ENCODE peak calls at places on chromosome 16, in ten cellular contexts. One of them, this sample, is unnamed.

GRCh38 chr16:54265558-54266213 is 20.9 kb downstream of the IRX3 start:
- DNase-seq in transverse colon: no peak
- DNase-seq in CD4-positive, alpha-beta T cell: no peak
- DNase-seq in mesothelial cell of epicardium: peak
- DNase-seq in MCF 10A: no peak
- DNase-seq in astrocyte of the spinal cord: no peak
- DNase-seq in cardiac muscle cell: peak
- DNase-seq in retinal pigment epithelial cell: no peak
- DNase-seq in body of pancreas: no peak
- DNase-seq in DND-41: no peak
- DNase-seq in this sample: no peak

GRCh38 chr16:86334062-86334461 is 176.3 kb upstream of the FOXF1 start:
- DNase-seq in transverse colon: no peak
- DNase-seq in CD4-positive, alpha-beta T cell: no peak
- DNase-seq in mesothelial cell of epicardium: no peak
- DNase-seq in MCF 10A: no peak
- DNase-seq in astrocyte of the spinal cord: no peak
- DNase-seq in cardiac muscle cell: no peak
- DNase-seq in retinal pigment epithelial cell: no peak
- DNase-seq in body of pancreas: no peak
- DNase-seq in DND-41: no peak
- DNase-seq in this sample: no peak

GRCh38 chr16:78134944-78135619 is 35.6 kb downstream of the WWOX start:
- DNase-seq in transverse colon: no peak
- DNase-seq in CD4-positive, alpha-beta T cell: no peak
- DNase-seq in mesothelial cell of epicardium: no peak
- DNase-seq in MCF 10A: no peak
- DNase-seq in astrocyte of the spinal cord: no peak
- DNase-seq in cardiac muscle cell: no peak
- DNase-seq in retinal pigment epithelial cell: no peak
- DNase-seq in body of pancreas: no peak
- DNase-seq in DND-41: no peak
- DNase-seq in this sample: no peak

GRCh38 chr16:86427327-86427935 is 82.9 kb upstream of the FOXF1 start:
- DNase-seq in transverse colon: no peak
- DNase-seq in CD4-positive, alpha-beta T cell: no peak
- DNase-seq in mesothelial cell of epicardium: no peak
- DNase-seq in MCF 10A: no peak
- DNase-seq in astrocyte of the spinal cord: peak
- DNase-seq in cardiac muscle cell: no peak
- DNase-seq in retinal pigment epithelial cell: no peak
- DNase-seq in body of pancreas: no peak
- DNase-seq in DND-41: no peak
- DNase-seq in this sample: no peak

GRCh38 chr16:88489163-88489721 is 36.2 kb downstream of the ZFPM1 start:
- DNase-seq in transverse colon: peak
- DNase-seq in CD4-positive, alpha-beta T cell: no peak
- DNase-seq in mesothelial cell of epicardium: no peak
- DNase-seq in MCF 10A: no peak
- DNase-seq in astrocyte of the spinal cord: no peak
- DNase-seq in cardiac muscle cell: no peak
- DNase-seq in retinal pigment epithelial cell: no peak
- DNase-seq in body of pancreas: peak
- DNase-seq in DND-41: no peak
- DNase-seq in this sample: no peak

GRCh38 chr16:81446318-81447275 is 2.0 kb downstream of the CMIP start:
- DNase-seq in transverse colon: peak
- DNase-seq in CD4-positive, alpha-beta T cell: no peak
- DNase-seq in mesothelial cell of epicardium: no peak
- DNase-seq in MCF 10A: peak
- DNase-seq in astrocyte of the spinal cord: no peak
- DNase-seq in cardiac muscle cell: no peak
- DNase-seq in retinal pigment epithelial cell: no peak
- DNase-seq in body of pancreas: peak
- DNase-seq in DND-41: peak
- DNase-seq in this sample: no peak

GRCh38 chr16:7013990-7014389 is 318.7 kb upstream of the RBFOX1 start:
- DNase-seq in transverse colon: no peak
- DNase-seq in CD4-positive, alpha-beta T cell: no peak
- DNase-seq in mesothelial cell of epicardium: no peak
- DNase-seq in MCF 10A: peak
- DNase-seq in astrocyte of the spinal cord: no peak
- DNase-seq in cardiac muscle cell: peak
- DNase-seq in retinal pigment epithelial cell: no peak
- DNase-seq in body of pancreas: no peak
- DNase-seq in DND-41: no peak
- DNase-seq in this sample: no peak

GRCh38 chr16:49596699-49597291 is 223.2 kb downstream of the C16orf78 start:
- DNase-seq in transverse colon: no peak
- DNase-seq in CD4-positive, alpha-beta T cell: no peak
- DNase-seq in mesothelial cell of epicardium: peak
- DNase-seq in MCF 10A: no peak
- DNase-seq in astrocyte of the spinal cord: peak
- DNase-seq in cardiac muscle cell: peak
- DNase-seq in retinal pigment epithelial cell: no peak
- DNase-seq in body of pancreas: no peak
- DNase-seq in DND-41: no peak
- DNase-seq in this sample: no peak

GRCh38 chr16:70576431-70577255 is 53.0 kb downstream of the SF3B3 start:
- DNase-seq in transverse colon: peak
- DNase-seq in CD4-positive, alpha-beta T cell: no peak
- DNase-seq in mesothelial cell of epicardium: no peak
- DNase-seq in MCF 10A: peak
- DNase-seq in astrocyte of the spinal cord: peak
- DNase-seq in cardiac muscle cell: peak
- DNase-seq in retinal pigment epithelial cell: no peak
- DNase-seq in body of pancreas: no peak
- DNase-seq in DND-41: no peak
- DNase-seq in this sample: no peak

GRCh38 chr16:2038359-2039285 is 9.0 kb downstream of the NTHL1 start:
- DNase-seq in transverse colon: no peak
- DNase-seq in CD4-positive, alpha-beta T cell: no peak
- DNase-seq in mesothelial cell of epicardium: no peak
- DNase-seq in MCF 10A: no peak
- DNase-seq in astrocyte of the spinal cord: no peak
- DNase-seq in cardiac muscle cell: no peak
- DNase-seq in retinal pigment epithelial cell: no peak
- DNase-seq in body of pancreas: no peak
- DNase-seq in DND-41: no peak
- DNase-seq in this sample: no peak

GRCh38 chr16:14181371-14182050 is 110.4 kb downstream of the MRTFB start:
- DNase-seq in transverse colon: no peak
- DNase-seq in CD4-positive, alpha-beta T cell: no peak
- DNase-seq in mesothelial cell of epicardium: no peak
- DNase-seq in MCF 10A: peak
- DNase-seq in astrocyte of the spinal cord: peak
- DNase-seq in cardiac muscle cell: peak
- DNase-seq in retinal pigment epithelial cell: peak
- DNase-seq in body of pancreas: no peak
- DNase-seq in DND-41: no peak
- DNase-seq in this sample: no peak

GRCh38 chr16:11117576-11118211 is 138.3 kb downstream of the SOCS1 start:
- DNase-seq in transverse colon: no peak
- DNase-seq in CD4-positive, alpha-beta T cell: no peak
- DNase-seq in mesothelial cell of epicardium: no peak
- DNase-seq in MCF 10A: no peak
- DNase-seq in astrocyte of the spinal cord: no peak
- DNase-seq in cardiac muscle cell: no peak
- DNase-seq in retinal pigment epithelial cell: no peak
- DNase-seq in body of pancreas: no peak
- DNase-seq in DND-41: no peak
- DNase-seq in this sample: no peak

DNA sequence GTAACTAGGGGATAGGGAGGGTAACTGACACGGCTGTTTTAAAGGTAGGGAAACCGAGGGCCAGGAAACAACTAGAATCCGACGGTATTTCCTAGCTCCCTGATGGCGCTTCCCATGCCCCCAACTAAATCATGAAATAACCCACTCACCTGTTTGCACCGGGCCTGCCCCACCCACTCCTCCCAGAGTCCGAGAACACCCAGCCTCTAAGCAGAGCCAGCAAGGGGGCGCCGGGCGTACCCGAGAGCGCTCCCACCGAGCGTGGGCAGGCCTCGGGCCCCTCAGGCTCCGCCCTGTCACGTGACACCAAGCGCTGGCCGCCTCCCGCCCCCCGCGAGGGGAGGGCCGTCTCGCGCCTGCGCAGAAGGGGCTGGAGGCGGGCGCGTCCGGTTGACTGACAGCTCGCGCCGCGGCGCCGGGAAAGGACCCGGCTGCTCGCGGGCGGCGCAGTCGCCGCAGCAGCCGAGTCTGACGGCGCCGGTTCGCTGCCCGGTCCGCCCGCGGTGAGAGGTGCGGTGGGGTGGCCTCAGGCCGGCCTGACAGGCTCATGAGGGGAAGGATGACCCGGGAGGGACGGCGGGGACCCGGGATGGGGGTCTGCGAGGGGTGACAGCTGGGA is at the start of gene KIAA0513:
- DNase-seq in transverse colon: peak
- DNase-seq in CD4-positive, alpha-beta T cell: peak
- DNase-seq in mesothelial cell of epicardium: peak
- DNase-seq in MCF 10A: peak
- DNase-seq in astrocyte of the spinal cord: peak
- DNase-seq in cardiac muscle cell: peak
- DNase-seq in retinal pigment epithelial cell: peak
- DNase-seq in body of pancreas: peak
- DNase-seq in DND-41: peak
- DNase-seq in this sample: peak
- TF ChIP-seq CTCF in transverse colon: no peak
- TF ChIP-seq CTCF in CD4-positive, alpha-beta T cell: no peak
- TF ChIP-seq CTCF in mesothelial cell of epicardium: no peak
- TF ChIP-seq CTCF in MCF 10A: no peak
- TF ChIP-seq CTCF in astrocyte of the spinal cord: peak
- TF ChIP-seq CTCF in cardiac muscle cell: peak
- TF ChIP-seq CTCF in retinal pigment epithelial cell: peak
- TF ChIP-seq CTCF in body of pancreas: peak
- TF ChIP-seq CTCF in DND-41: peak
- TF ChIP-seq CTCF in this sample: peak

GRCh38 chr16:30521873-30522641 is 4.3 kb downstream of the ZNF768 start:
- DNase-seq in transverse colon: peak
- DNase-seq in CD4-positive, alpha-beta T cell: no peak
- DNase-seq in mesothelial cell of epicardium: no peak
- DNase-seq in MCF 10A: no peak
- DNase-seq in astrocyte of the spinal cord: no peak
- DNase-seq in cardiac muscle cell: no peak
- DNase-seq in retinal pigment epithelial cell: no peak
- DNase-seq in body of pancreas: no peak
- DNase-seq in DND-41: no peak
- DNase-seq in this sample: no peak
- TF ChIP-seq CTCF in transverse colon: no peak
- TF ChIP-seq CTCF in CD4-positive, alpha-beta T cell: no peak
- TF ChIP-seq CTCF in mesothelial cell of epicardium: no peak
- TF ChIP-seq CTCF in MCF 10A: no peak
- TF ChIP-seq CTCF in astrocyte of the spinal cord: no peak
- TF ChIP-seq CTCF in cardiac muscle cell: no peak
- TF ChIP-seq CTCF in retinal pigment epithelial cell: no peak
- TF ChIP-seq CTCF in body of pancreas: no peak
- TF ChIP-seq CTCF in DND-41: no peak
- TF ChIP-seq CTCF in this sample: no peak

DNA sequence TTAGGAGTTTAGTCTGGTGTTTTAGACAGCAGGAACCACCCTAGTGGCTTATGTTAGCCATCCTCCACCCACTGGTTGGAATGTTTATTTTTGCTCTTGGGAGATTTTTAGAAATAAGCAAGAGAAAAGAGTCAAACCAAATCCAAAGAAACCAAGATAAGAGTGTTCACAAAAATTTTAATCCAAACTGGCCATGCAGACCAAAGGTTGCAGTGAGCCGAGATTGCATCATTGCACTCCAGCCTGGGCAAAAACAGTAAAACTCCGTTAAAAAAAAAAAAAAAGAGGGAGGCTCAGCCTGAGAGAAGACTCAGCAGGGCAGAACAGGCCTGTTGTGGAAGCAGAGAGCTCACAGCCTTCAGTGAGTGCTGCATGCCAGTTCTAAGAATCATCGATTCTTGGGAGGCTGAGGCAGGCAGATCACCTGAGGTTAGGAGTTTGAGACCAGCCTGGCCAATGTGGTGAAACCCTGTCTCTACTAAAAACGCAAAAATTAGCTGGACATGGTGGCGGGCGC is 12.2 kb upstream of the C16orf54 start:
- DNase-seq in transverse colon: no peak
- DNase-seq in CD4-positive, alpha-beta T cell: no peak
- DNase-seq in mesothelial cell of epicardium: no peak
- DNase-seq in MCF 10A: no peak
- DNase-seq in astrocyte of the spinal cord: peak
- DNase-seq in cardiac muscle cell: peak
- DNase-seq in retinal pigment epithelial cell: peak
- DNase-seq in body of pancreas: no peak
- DNase-seq in DND-41: no peak
- DNase-seq in this sample: no peak
- TF ChIP-seq CTCF in transverse colon: no peak
- TF ChIP-seq CTCF in CD4-positive, alpha-beta T cell: no peak
- TF ChIP-seq CTCF in mesothelial cell of epicardium: no peak
- TF ChIP-seq CTCF in MCF 10A: no peak
- TF ChIP-seq CTCF in astrocyte of the spinal cord: no peak
- TF ChIP-seq CTCF in cardiac muscle cell: peak
- TF ChIP-seq CTCF in retinal pigment epithelial cell: peak
- TF ChIP-seq CTCF in body of pancreas: no peak
- TF ChIP-seq CTCF in DND-41: no peak
- TF ChIP-seq CTCF in this sample: no peak

GRCh38 chr16:31713071-31713944 is 160.3 kb upstream of the ZNF267 start:
- DNase-seq in transverse colon: peak
- DNase-seq in CD4-positive, alpha-beta T cell: peak
- DNase-seq in mesothelial cell of epicardium: peak
- DNase-seq in MCF 10A: peak
- DNase-seq in astrocyte of the spinal cord: peak
- DNase-seq in cardiac muscle cell: peak
- DNase-seq in retinal pigment epithelial cell: peak
- DNase-seq in body of pancreas: peak
- DNase-seq in DND-41: peak
- DNase-seq in this sample: peak

GRCh38 chr16:31714899-31715504 is 158.6 kb upstream of the ZNF267 start:
- DNase-seq in transverse colon: no peak
- DNase-seq in CD4-positive, alpha-beta T cell: no peak
- DNase-seq in mesothelial cell of epicardium: no peak
- DNase-seq in MCF 10A: no peak
- DNase-seq in astrocyte of the spinal cord: no peak
- DNase-seq in cardiac muscle cell: peak
- DNase-seq in retinal pigment epithelial cell: no peak
- DNase-seq in body of pancreas: no peak
- DNase-seq in DND-41: no peak
- DNase-seq in this sample: no peak

GRCh38 chr16:31712064-31712540 is 161.5 kb upstream of the ZNF267 start:
- DNase-seq in transverse colon: no peak
- DNase-seq in CD4-positive, alpha-beta T cell: no peak
- DNase-seq in mesothelial cell of epicardium: no peak
- DNase-seq in MCF 10A: no peak
- DNase-seq in astrocyte of the spinal cord: no peak
- DNase-seq in cardiac muscle cell: no peak
- DNase-seq in retinal pigment epithelial cell: no peak
- DNase-seq in body of pancreas: peak
- DNase-seq in DND-41: no peak
- DNase-seq in this sample: no peak

GRCh38 chr16:31715915-31716314 is 157.7 kb upstream of the ZNF267 start:
- DNase-seq in transverse colon: no peak
- DNase-seq in CD4-positive, alpha-beta T cell: no peak
- DNase-seq in mesothelial cell of epicardium: no peak
- DNase-seq in MCF 10A: no peak
- DNase-seq in astrocyte of the spinal cord: no peak
- DNase-seq in cardiac muscle cell: no peak
- DNase-seq in retinal pigment epithelial cell: no peak
- DNase-seq in body of pancreas: no peak
- DNase-seq in DND-41: no peak
- DNase-seq in this sample: no peak

GRCh38 chr16:31713945-31714898 is 159.4 kb upstream of the ZNF267 start:
- DNase-seq in transverse colon: no peak
- DNase-seq in CD4-positive, alpha-beta T cell: no peak
- DNase-seq in mesothelial cell of epicardium: no peak
- DNase-seq in MCF 10A: peak
- DNase-seq in astrocyte of the spinal cord: no peak
- DNase-seq in cardiac muscle cell: peak
- DNase-seq in retinal pigment epithelial cell: no peak
- DNase-seq in body of pancreas: peak
- DNase-seq in DND-41: no peak
- DNase-seq in this sample: no peak
- TF ChIP-seq CTCF in transverse colon: no peak
- TF ChIP-seq CTCF in CD4-positive, alpha-beta T cell: no peak
- TF ChIP-seq CTCF in mesothelial cell of epicardium: peak
- TF ChIP-seq CTCF in MCF 10A: peak
- TF ChIP-seq CTCF in astrocyte of the spinal cord: peak
- TF ChIP-seq CTCF in cardiac muscle cell: peak
- TF ChIP-seq CTCF in retinal pigment epithelial cell: peak
- TF ChIP-seq CTCF in body of pancreas: no peak
- TF ChIP-seq CTCF in DND-41: peak
- TF ChIP-seq CTCF in this sample: no peak

This sample was measured in natural killer cell.